ENCODE peak calls at places on chromosomes 2 and 18, in five cellular contexts. L, Y, Z, D and N are unnamed samples.

GRCh38 chr2:174331731-174332606 is 2.8 kb upstream of the SP9 start:
- DNase-seq in L (no peak), Y (peak), Z (no peak), D (no peak), N (no peak)

GRCh38 chr2:102033028-102033749 is 41.4 kb downstream of the IL1R2 start:
- DNase-seq in L (no peak), Y (no peak), Z (no peak), D (peak), N (peak)

GRCh38 chr2:220504890-220505564 is 877.6 kb downstream of the SLC4A3 start:
- DNase-seq in L (no peak), Y (no peak), Z (no peak), D (no peak), N (peak)

GRCh38 chr2:159712194-159712928 is at the start of gene MARCHF7:
- DNase-seq in L (peak), Y (peak), Z (peak), D (peak), N (peak)

GRCh38 chr2:31057691-31058090 is 80.5 kb downstream of the GALNT14 start:
- DNase-seq in L (no peak), Y (no peak), Z (no peak), D (no peak), N (no peak)

GRCh38 chr2:3651686-3652516 is 6.1 kb upstream of the ALLC start:
- DNase-seq in L (peak), Y (peak), Z (peak), D (no peak), N (peak)

GRCh38 chr2:237704476-237705224 is 77.3 kb downstream of the LRRFIP1 start:
- DNase-seq in L (no peak), Y (no peak), Z (no peak), D (no peak), N (peak)

GRCh38 chr2:11534746-11535484 is 1.1 kb downstream of the GREB1 start:
- DNase-seq in L (no peak), Y (no peak), Z (no peak), D (no peak), N (no peak)

GRCh38 chr2:20071397-20072383 is 20.3 kb upstream of the LAPTM4A start:
- DNase-seq in L (no peak), Y (no peak), Z (no peak), D (peak), N (peak)

GRCh38 chr2:62303818-62304217 is 107.9 kb downstream of the B3GNT2 start:
- DNase-seq in L (no peak), Y (no peak), Z (no peak), D (no peak), N (no peak)

GRCh38 chr2:159186462-159186861 is 100.0 kb downstream of the WDSUB1 start:
- DNase-seq in L (no peak), Y (no peak), Z (no peak), D (no peak), N (no peak)

GRCh38 chr2:236887519-236887918 is 198.2 kb upstream of the COPS8 start:
- DNase-seq in L (no peak), Y (no peak), Z (no peak), D (no peak), N (peak)

GRCh38 chr2:174218773-174219172 is 29.6 kb downstream of the OLA1 start:
- DNase-seq in L (no peak), Y (no peak), Z (no peak), D (no peak), N (no peak)

GRCh38 chr18:27948981-27949380 is 227.9 kb downstream of the CDH2 start:
- DNase-seq in L (no peak), Y (no peak), Z (no peak), D (no peak), N (no peak)

GRCh38 chr2:219384083-219384713 is 3.5 kb downstream of the DNPEP start:
- DNase-seq in L (no peak), Y (no peak), Z (no peak), D (no peak), N (no peak)

GRCh38 chr18:68172842-68173549 is 541.9 kb downstream of the TMX3 start:
- DNase-seq in L (no peak), Y (no peak), Z (no peak), D (no peak), N (no peak)

GRCh38 chr2:149313512-149313972 is 16.8 kb upstream of the LYPD6 start:
- DNase-seq in L (no peak), Y (peak), Z (no peak), D (peak), N (peak)

GRCh38 chr2:120818441-120818920 is 82.8 kb downstream of the GLI2 start:
- DNase-seq in L (no peak), Y (no peak), Z (no peak), D (no peak), N (peak)

GRCh38 chr18:9536354-9537152 is 61.2 kb downstream of the RALBP1 start:
- DNase-seq in L (no peak), Y (no peak), Z (no peak), D (no peak), N (peak)

GRCh38 chr2:20106746-20107145 is 55.3 kb upstream of the LAPTM4A start:
- DNase-seq in L (no peak), Y (peak), Z (no peak), D (no peak), N (no peak)

GRCh38 chr2:105405291-105405690 is 6.4 kb upstream of the FHL2 start:
- DNase-seq in L (no peak), Y (no peak), Z (no peak), D (no peak), N (peak)

GRCh38 chr2:43898134-43898957 is 59.6 kb downstream of the ABCG8 start:
- DNase-seq in L (no peak), Y (no peak), Z (no peak), D (no peak), N (no peak)

GRCh38 chr2:50448556-50448955 is 583.4 kb downstream of the NRXN1 start:
- DNase-seq in L (no peak), Y (no peak), Z (no peak), D (no peak), N (no peak)

GRCh38 chr2:162118166-162119031 is 33.6 kb downstream of the GCG start:
- DNase-seq in L (no peak), Y (no peak), Z (no peak), D (no peak), N (peak)

GRCh38 chr18:77033575-77033974 is 99.0 kb downstream of the MBP start:
- DNase-seq in L (no peak), Y (no peak), Z (no peak), D (no peak), N (no peak)

GRCh38 chr2:37459095-37459981 is 114.9 kb downstream of the QPCT start:
- DNase-seq in L (no peak), Y (no peak), Z (no peak), D (no peak), N (peak)

GRCh38 chr2:9004338-9005204 is 1.1 kb upstream of the MBOAT2 start:
- DNase-seq in L (no peak), Y (no peak), Z (no peak), D (no peak), N (peak)